ENCODE peak calls at places on chromosomes 3 and 15, in ten cellular contexts. E, F, Q, I, T, D, H, Y, W and P are unnamed samples.

GRCh38 chr3:139202959-139203349 is 140.9 kb upstream of the MRPS22 start:
- DNase-seq in H (no peak), E (no peak), I (no peak), F (no peak), Y (no peak), Q (no peak), D (no peak), T (no peak), W (no peak), P (no peak)

GRCh38 chr15:47756872-47757271 is 39.6 kb downstream of the SEMA6D start:
- DNase-seq in Y (peak; percentile 82), F (peak; percentile 93), Q (peak; percentile 70), D (no peak), H (no peak), I (peak; percentile 74), W (no peak), T (peak; percentile 30), E (no peak), P (no peak)

GRCh38 chr3:132242790-132243189 is 74.4 kb upstream of the ACP3 start:
- DNase-seq in W (no peak), I (no peak), E (no peak), F (no peak), Q (no peak), D (no peak), Y (no peak), T (no peak), H (no peak), P (no peak)

GRCh38 chr3:171428321-171428787 is 31.9 kb downstream of the TNIK start:
- DNase-seq in Y (no peak), W (no peak), H (no peak), Q (no peak), I (no peak), T (no peak), F (no peak), E (no peak), D (no peak), P (no peak)

GRCh38 chr3:42369304-42369703 is 41.1 kb downstream of the LYZL4 start:
- DNase-seq in Y (peak; percentile 32), I (peak; percentile 2), T (no peak), D (no peak), F (no peak), Q (no peak), W (peak; percentile 14), H (no peak), E (no peak), P (no peak)

GRCh38 chr3:108125550-108126071 is 34.8 kb upstream of the CD47 start:
- DNase-seq in D (no peak), H (peak; percentile 39), Q (peak; percentile 97), W (no peak), T (no peak), E (no peak), I (no peak), F (no peak), Y (no peak), P (no peak)

GRCh38 chr3:102646557-102646956 is 211.7 kb downstream of the ZPLD1 start:
- DNase-seq in W (no peak), T (no peak), Q (no peak), F (no peak), I (no peak), Y (no peak), D (no peak), H (no peak), E (no peak), P (no peak)

GRCh38 chr3:120450914-120451669 is at the start of gene FSTL1:
- DNase-seq in F (peak; percentile 86), T (peak; percentile 33), Q (peak; percentile 67), I (peak; percentile 70), Y (peak; percentile 64), E (peak; percentile 77), D (no peak), H (no peak), W (no peak), P (no peak)

GRCh38 chr3:155382396-155383042 is 89.0 kb upstream of the STRIT1 start:
- DNase-seq in Q (peak; percentile 50), D (peak; percentile 63), I (peak; percentile 65), F (peak; percentile 93), H (no peak), W (peak; percentile 79), E (peak; percentile 88), T (peak; percentile 75), Y (peak; percentile 70), P (peak; percentile 89)

GRCh38 chr3:145244327-145244726 is 916.7 kb downstream of the PLOD2 start:
- DNase-seq in H (no peak), Q (no peak), F (no peak), E (no peak), D (no peak), Y (no peak), I (no peak), T (no peak), W (no peak), P (no peak)

GRCh38 chr3:31606453-31606852 is 73.7 kb downstream of the STT3B start:
- DNase-seq in T (no peak), F (no peak), W (no peak), E (no peak), Y (no peak), D (no peak), Q (no peak), H (no peak), I (no peak), P (no peak)

GRCh38 chr3:168330983-168331382 is 235.3 kb upstream of the GOLIM4 start:
- DNase-seq in Y (no peak), I (no peak), W (no peak), Q (no peak), H (no peak), T (no peak), E (no peak), F (no peak), D (no peak), P (no peak)

GRCh38 chr3:30698549-30698948 is 92.1 kb downstream of the TGFBR2 start:
- DNase-seq in F (no peak), I (no peak), H (no peak), E (no peak), Q (no peak), W (no peak), T (no peak), D (no peak), Y (no peak), P (no peak)

GRCh38 chr15:58463815-58464697 is 32.3 kb downstream of the LIPC start:
- DNase-seq in T (no peak), E (no peak), D (no peak), I (no peak), F (peak; percentile 55), H (no peak), Q (no peak), W (no peak), Y (no peak), P (no peak)

GRCh38 chr3:22908974-22909507 is 294.1 kb upstream of the UBE2E2 start:
- DNase-seq in I (no peak), W (no peak), E (no peak), H (no peak), F (no peak), Y (no peak), D (no peak), Q (no peak), T (no peak), P (no peak)

GRCh38 chr3:173891272-173892100 is 493.9 kb downstream of the NLGN1 start:
- DNase-seq in Y (no peak), E (no peak), Q (peak; percentile 17), I (no peak), F (peak; percentile 50), D (no peak), T (no peak), W (no peak), H (no peak), P (no peak)

GRCh38 chr15:27398631-27399030 is 427.6 kb downstream of the GABRG3 start:
- DNase-seq in T (no peak), Q (no peak), E (no peak), Y (no peak), F (no peak), D (no peak), H (no peak), I (no peak), W (no peak), P (no peak)

DNA sequence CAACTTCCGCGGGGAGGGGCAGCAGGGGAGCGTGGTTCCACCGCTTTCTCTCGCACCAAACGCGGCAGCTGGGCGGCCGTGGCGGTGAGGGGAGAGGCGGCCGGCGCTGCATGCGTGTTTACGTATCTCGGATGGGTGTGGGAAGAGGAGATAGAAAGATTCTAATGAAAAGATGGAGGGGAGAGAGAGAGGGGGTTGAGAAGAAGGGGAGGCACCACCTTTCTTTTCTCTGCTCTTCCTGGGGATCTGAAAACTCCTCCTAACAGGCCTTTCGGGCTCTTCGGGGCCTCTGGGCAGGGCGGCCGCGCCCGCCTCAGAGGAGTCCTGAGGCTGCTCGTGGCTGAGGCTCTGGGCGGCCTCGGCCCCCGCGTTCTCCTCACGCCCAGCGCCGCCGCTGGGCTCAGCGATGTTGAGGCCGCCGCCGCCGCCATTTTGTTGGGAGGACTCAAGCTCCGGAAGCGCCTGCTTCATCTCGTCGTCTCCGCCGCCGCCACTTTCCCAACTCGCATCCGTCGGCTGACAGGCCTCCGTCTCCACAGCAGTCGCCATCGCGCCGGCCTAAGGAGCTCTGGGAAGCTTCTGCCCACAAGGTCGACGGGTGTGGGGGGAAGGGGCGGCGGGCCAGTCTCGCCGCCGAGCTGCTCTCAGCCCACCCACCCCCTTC is 475 bp downstream of the TASOR start:
- DNase-seq in I (peak; percentile 74), W (peak; percentile 74), D (no peak), E (peak; percentile 82), T (peak; percentile 83), F (peak; percentile 79), H (peak; percentile 67), Y (peak; percentile 84), Q (peak; percentile 76), P (peak; percentile 72)
- TF ChIP-seq CTCF in I (no peak), W (no peak), D (no peak), E (no peak), T (no peak), F (no peak), H (no peak), Y (peak; percentile 11), Q (no peak), P (no peak)

GRCh38 chr3:55633333-55633732 is 146.2 kb upstream of the WNT5A start:
- DNase-seq in D (no peak), F (no peak), T (no peak), W (no peak), H (no peak), Q (no peak), I (no peak), Y (no peak), E (no peak), P (no peak)
- TF ChIP-seq CTCF in D (no peak), F (no peak), T (no peak), W (no peak), H (no peak), Q (no peak), I (no peak), Y (peak; percentile 19), E (no peak), P (no peak)

GRCh38 chr15:53611145-53611920 is 148.1 kb downstream of the WDR72 start:
- DNase-seq in Q (peak; percentile 97), E (no peak), F (no peak), I (peak; percentile 4), D (no peak), T (no peak), H (no peak), W (no peak), Y (peak; percentile 21), P (peak; percentile 2)
- TF ChIP-seq CTCF in Q (peak; percentile 16), E (no peak), F (no peak), I (no peak), D (no peak), T (no peak), H (no peak), W (no peak), Y (no peak), P (no peak)

GRCh38 chr3:66237551-66237950 is 16.8 kb downstream of the SLC25A26 start:
- DNase-seq in I (no peak), Q (no peak), H (no peak), E (no peak), T (no peak), D (no peak), F (no peak), W (no peak), Y (no peak), P (no peak)
- TF ChIP-seq CTCF in I (no peak), Q (no peak), H (no peak), E (no peak), T (no peak), D (no peak), F (no peak), W (no peak), Y (no peak), P (no peak)